ENCODE peak calls at places on chromosomes 16 and 17, in seven cellular contexts. V is thoracic aorta; O is naive thymus-derived CD4-positive, alpha-beta T cell; D is iPS DF 6.9; N is cardiac fibroblast; Q is small intestine; J is fibroblast of mammary gland. U is an unnamed sample.

GRCh38 chr17:48241131-48241591 is 133.6 kb downstream of the SNX11 start:
- DNase-seq in Q (peak), V (no peak), D (no peak), N (peak), O (no peak), J (peak), U (peak)

GRCh38 chr17:17729620-17730249 is 48.5 kb downstream of the RAI1 start:
- DNase-seq in N (no peak), Q (peak), J (no peak), O (peak), V (no peak), D (no peak), U (peak)

GRCh38 chr17:40074175-40074512 is 11.4 kb downstream of the THRA start:
- DNase-seq in N (no peak), Q (no peak), D (no peak), O (no peak), V (no peak), J (no peak), U (no peak)

GRCh38 chr16:12728471-12728870 is 75.2 kb downstream of the CPPED1 start:
- DNase-seq in D (no peak), J (no peak), O (no peak), V (no peak), N (no peak), Q (no peak), U (no peak)

GRCh38 chr16:2239231-2239675 is 3.0 kb downstream of the DNASE1L2 start:
- DNase-seq in N (no peak), O (no peak), J (peak), D (no peak), V (no peak), Q (no peak), U (no peak)

GRCh38 chr16:4633910-4634635 is 9.4 kb downstream of the MGRN1 start:
- DNase-seq in D (no peak), O (no peak), J (no peak), V (no peak), N (no peak), Q (no peak), U (no peak)

GRCh38 chr16:49472598-49472997 is 99.0 kb downstream of the C16orf78 start:
- DNase-seq in N (no peak), J (no peak), Q (no peak), D (no peak), O (no peak), V (no peak), U (no peak)

GRCh38 chr16:19223235-19223847 is 55.3 kb downstream of the SYT17 start:
- DNase-seq in D (peak), V (no peak), N (no peak), O (no peak), Q (peak), J (peak), U (peak)

GRCh38 chr17:35170968-35171771 is 23.0 kb downstream of the SLC35G3 start:
- DNase-seq in D (no peak), V (no peak), N (peak), Q (peak), J (peak), O (peak), U (no peak)

GRCh38 chr16:79776243-79776884 is 175.8 kb upstream of the MAF start:
- DNase-seq in N (peak), D (no peak), O (no peak), J (peak), V (no peak), Q (peak), U (no peak)

GRCh38 chr17:20203021-20203420 is 193.9 kb downstream of the SPECC1 start:
- DNase-seq in N (no peak), O (no peak), V (no peak), Q (no peak), D (no peak), J (no peak), U (no peak)

GRCh38 chr17:55705847-55706246 is 16.8 kb downstream of the TMEM100 start:
- DNase-seq in N (no peak), O (no peak), J (no peak), V (no peak), D (no peak), Q (no peak), U (no peak)

GRCh38 chr16:10947211-10947787 is 2.9 kb downstream of the CLEC16A start:
- DNase-seq in O (no peak), J (no peak), V (no peak), N (no peak), Q (no peak), D (no peak), U (no peak)

GRCh38 chr17:4444782-4445473 is 11.2 kb downstream of the SPNS3 start:
- DNase-seq in J (no peak), V (peak), Q (peak), N (peak), D (no peak), O (no peak), U (no peak)

GRCh38 chr16:2987854-2988253 is 7.6 kb upstream of the PKMYT1 start:
- DNase-seq in V (no peak), J (no peak), D (no peak), N (no peak), Q (no peak), O (no peak), U (no peak)

GRCh38 chr16:87938412-87938949 is 2.2 kb upstream of the CA5A start:
- DNase-seq in D (no peak), V (no peak), O (no peak), Q (no peak), J (no peak), N (no peak), U (no peak)

GRCh38 chr16:85334718-85335583 is 222.7 kb upstream of the CIBAR2 start:
- DNase-seq in J (no peak), Q (peak), O (peak), V (no peak), D (no peak), N (no peak), U (peak)

GRCh38 chr16:1014221-1014620 is 32.7 kb downstream of the SOX8 start:
- DNase-seq in D (no peak), J (no peak), V (no peak), Q (no peak), O (no peak), N (no peak), U (no peak)

GRCh38 chr17:38428643-38429371 is 543 bp downstream of the ARHGAP23 start:
- DNase-seq in O (peak), V (no peak), J (peak), D (no peak), N (peak), Q (no peak), U (no peak)

GRCh38 chr17:29181226-29181625 is 1.0 kb upstream of the MYO18A start:
- DNase-seq in Q (no peak), J (no peak), V (no peak), N (no peak), O (no peak), D (no peak), U (no peak)

GRCh38 chr17:61468263-61468907 is 16.2 kb downstream of the TBX4 start:
- DNase-seq in V (no peak), Q (peak), O (no peak), D (no peak), N (no peak), J (no peak), U (no peak)

GRCh38 chr17:76458580-76459490 is 5.9 kb upstream of the UBE2O start:
- DNase-seq in V (no peak), N (peak), Q (peak), O (no peak), J (peak), D (no peak), U (peak)

GRCh38 chr17:83185023-83186002 is 105.9 kb downstream of the METRNL start:
- DNase-seq in J (no peak), O (no peak), N (no peak), V (no peak), D (no peak), Q (no peak), U (no peak)

GRCh38 chr17:34798581-34798980 is 162.7 kb downstream of the CCT6B start:
- DNase-seq in J (no peak), O (no peak), Q (no peak), V (no peak), N (no peak), D (peak), U (no peak)

GRCh38 chr17:2214047-2214717 is 89.4 kb downstream of the SMG6 start:
- DNase-seq in V (peak), O (no peak), Q (no peak), D (no peak), N (peak), J (peak), U (no peak)

GRCh38 chr17:57461082-57461481 is 204.8 kb downstream of the MSI2 start:
- DNase-seq in Q (no peak), N (no peak), V (no peak), O (no peak), D (no peak), J (peak), U (no peak)

GRCh38 chr16:56371383-56371937 is 53.9 kb downstream of the AMFR start:
- DNase-seq in Q (no peak), N (no peak), J (no peak), D (no peak), V (no peak), O (no peak), U (no peak)

GRCh38 chr17:45837187-45837586 is 7.5 kb upstream of the SPPL2C start:
- DNase-seq in Q (no peak), V (no peak), D (no peak), N (no peak), O (no peak), J (no peak), U (no peak)

GRCh38 chr16:47143329-47143676 is 442 bp downstream of the NETO2 start:
- DNase-seq in J (peak), Q (peak), D (no peak), O (no peak), N (peak), V (no peak), U (peak)

GRCh38 chr17:63774982-63775290 is 966 bp downstream of the DDX42 start:
- DNase-seq in V (no peak), O (peak), D (no peak), N (peak), J (no peak), Q (peak), U (no peak)

GRCh38 chr17:3660311-3660891 is 8.0 kb downstream of the TAX1BP3 start:
- DNase-seq in N (no peak), J (no peak), V (no peak), D (no peak), Q (no peak), O (no peak), U (no peak)

GRCh38 chr17:19720631-19721426 is 4.4 kb upstream of the SLC47A2 start:
- DNase-seq in Q (peak), O (no peak), N (no peak), V (no peak), J (no peak), D (no peak), U (no peak)

GRCh38 chr16:83849434-83849833 is 41.7 kb downstream of the HSBP1 start:
- DNase-seq in J (no peak), Q (no peak), O (no peak), V (no peak), N (no peak), D (no peak), U (no peak)

GRCh38 chr16:81316176-81316496 is 1.4 kb downstream of the GAN start:
- DNase-seq in O (no peak), Q (peak), J (no peak), N (no peak), D (no peak), V (no peak), U (no peak)
- H3K4me3 ChIP-seq in O (peak), Q (no peak), J (peak), N (peak), D (no peak), V (peak), U (peak)

DNA sequence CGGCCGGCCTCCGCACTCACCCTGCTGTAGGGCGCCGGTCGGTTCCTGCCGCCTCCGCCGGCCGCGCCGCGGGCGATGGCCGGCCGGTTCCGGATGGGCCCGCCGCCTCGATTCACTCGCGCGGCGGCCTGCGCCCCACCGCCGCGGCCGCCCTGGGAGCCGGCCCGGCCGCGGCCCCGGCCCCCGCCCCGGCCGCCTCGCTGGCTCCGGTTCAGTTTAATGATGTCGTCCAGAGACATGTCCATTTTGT is 158 bp downstream of the ALYREF start:
- DNase-seq in D (no peak), V (no peak), Q (no peak), O (no peak), N (no peak), J (no peak), U (no peak)
- H3K4me3 ChIP-seq in D (peak), V (peak), Q (peak), O (peak), N (peak), J (peak), U (peak)

GRCh38 chr16:14304891-14305459 is 233.9 kb downstream of the MRTFB start:
- DNase-seq in N (no peak), V (no peak), O (no peak), J (no peak), D (no peak), Q (no peak), U (no peak)

GRCh38 chr16:14307059-14307531 is 236.0 kb downstream of the MRTFB start:
- DNase-seq in O (no peak), J (no peak), V (no peak), Q (no peak), N (no peak), D (no peak), U (no peak)

GRCh38 chr16:14308357-14308723 is 237.2 kb downstream of the MRTFB start:
- DNase-seq in V (no peak), N (no peak), O (no peak), Q (no peak), J (no peak), D (no peak), U (no peak)

GRCh38 chr16:14307623-14308356 is 236.7 kb downstream of the MRTFB start:
- DNase-seq in V (no peak), Q (no peak), O (no peak), J (peak), D (no peak), N (no peak), U (no peak)

DNA sequence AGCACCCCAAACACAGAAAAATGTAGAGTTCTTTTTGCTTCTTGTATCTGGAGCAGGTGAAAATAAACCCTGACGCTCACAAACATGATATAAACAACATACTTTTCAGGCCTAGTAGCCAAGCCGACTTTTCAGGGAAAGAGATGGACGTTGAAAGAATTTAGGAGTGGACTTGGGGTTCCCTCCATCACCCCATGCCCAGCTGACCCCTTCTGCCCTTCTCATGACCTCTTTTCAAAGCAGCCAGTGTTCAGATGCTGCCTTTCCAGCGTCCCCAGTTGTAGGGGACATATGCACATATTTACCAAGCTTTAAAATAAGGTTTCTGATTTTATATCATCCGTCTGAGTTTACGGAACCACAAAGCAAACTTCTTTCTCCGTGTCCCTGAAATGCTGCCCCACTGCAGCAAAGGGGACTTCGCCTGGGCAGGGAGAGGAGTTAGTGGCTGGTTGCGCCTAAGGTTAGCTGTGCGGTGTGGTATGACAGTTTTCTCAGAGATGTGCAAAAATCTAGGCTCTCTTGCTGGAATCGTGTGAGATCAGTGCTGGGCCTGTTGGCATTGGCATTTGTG is 235.5 kb downstream of the MRTFB start:
- DNase-seq in D (no peak), V (no peak), Q (no peak), N (no peak), O (no peak), J (no peak), U (no peak)
- H3K4me3 ChIP-seq in D (no peak), V (peak), Q (no peak), N (no peak), O (no peak), J (no peak), U (no peak)

GRCh38 chr17:81422776-81423697 is 27.8 kb downstream of the BAHCC1 start:
- DNase-seq in V (peak), J (peak), O (no peak), D (no peak), N (peak), Q (no peak), U (no peak)
- H3K4me3 ChIP-seq in V (peak), J (peak), O (no peak), D (no peak), N (peak), Q (no peak), U (no peak)

GRCh38 chr17:53629188-53629587 is 193.5 kb upstream of the KIF2B start:
- DNase-seq in Q (no peak), N (no peak), J (no peak), O (no peak), D (no peak), V (no peak), U (no peak)

GRCh38 chr17:53627511-53627910 is 195.2 kb upstream of the KIF2B start:
- DNase-seq in O (no peak), D (no peak), J (peak), V (no peak), Q (no peak), N (peak), U (no peak)

GRCh38 chr17:53630115-53630514 is 192.6 kb upstream of the KIF2B start:
- DNase-seq in N (no peak), Q (no peak), V (no peak), O (no peak), J (no peak), D (no peak), U (no peak)

GRCh38 chr17:53628011-53628410 is 194.7 kb upstream of the KIF2B start:
- DNase-seq in O (no peak), J (peak), Q (no peak), V (no peak), D (no peak), N (peak), U (no peak)

DNA sequence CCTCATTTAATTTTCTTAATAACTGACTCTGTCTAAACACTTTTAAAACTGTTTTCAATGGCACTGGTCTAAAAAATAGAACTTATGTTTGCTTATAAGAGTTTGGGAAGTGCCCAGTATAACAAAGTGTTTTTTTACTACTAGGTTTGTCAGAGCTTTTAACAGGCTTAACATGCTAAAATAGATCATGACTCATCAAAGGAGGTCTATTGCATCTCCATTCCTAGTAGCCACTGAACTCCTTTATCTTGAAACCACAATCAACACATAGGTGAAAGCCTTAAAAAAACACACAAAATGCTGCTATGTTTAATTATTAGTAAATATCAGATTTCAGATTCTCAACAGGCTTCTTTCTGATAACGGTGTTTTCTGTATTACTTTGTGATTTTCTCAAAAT is 196.4 kb upstream of the KIF2B start:
- DNase-seq in Q (no peak), V (no peak), N (peak), J (peak), O (no peak), D (no peak), U (no peak)
- H3K4me3 ChIP-seq in Q (no peak), V (no peak), N (no peak), J (no peak), O (no peak), D (no peak), U (no peak)

DNA sequence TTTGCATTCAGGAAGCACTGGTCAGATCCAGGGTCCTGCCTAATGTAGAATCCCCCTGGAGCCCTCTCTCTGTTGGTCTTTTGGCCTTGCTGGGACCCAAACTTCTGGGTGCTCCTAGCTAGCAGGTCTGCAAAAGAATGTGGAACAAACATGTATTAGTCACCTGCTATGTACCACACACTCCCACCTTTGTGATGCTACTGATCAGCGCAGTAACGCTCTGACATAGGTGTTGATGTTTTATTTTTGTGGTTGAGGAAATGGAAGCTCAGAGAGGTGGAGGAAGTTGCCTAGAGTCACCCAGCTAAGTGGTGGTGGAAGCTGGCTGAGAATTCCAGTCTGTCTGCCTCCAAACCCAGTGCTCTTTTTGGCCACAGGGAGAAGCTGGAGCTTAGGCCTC is 35.8 kb upstream of the LGALS9 start:
- DNase-seq in O (no peak), Q (no peak), N (no peak), D (no peak), V (no peak), J (no peak), U (no peak)
- H3K4me3 ChIP-seq in O (no peak), Q (no peak), N (no peak), D (no peak), V (no peak), J (no peak), U (no peak)

GRCh38 chr16:52540910-52541309 is 6.0 kb downstream of the TOX3 start:
- DNase-seq in N (no peak), O (no peak), V (no peak), J (no peak), Q (peak), D (no peak), U (no peak)
- H3K4me3 ChIP-seq in N (no peak), O (no peak), V (no peak), J (no peak), Q (no peak), D (no peak), U (no peak)

GRCh38 chr16:21226749-21227148 is 6.8 kb upstream of the ANKS4B start:
- DNase-seq in V (no peak), N (no peak), Q (no peak), J (no peak), D (no peak), O (no peak), U (no peak)

GRCh38 chr16:21223787-21224186 is 9.7 kb upstream of the ANKS4B start:
- DNase-seq in Q (no peak), J (no peak), N (no peak), O (no peak), D (no peak), V (no peak), U (no peak)

GRCh38 chr16:21224800-21225199 is 8.7 kb upstream of the ANKS4B start:
- DNase-seq in J (no peak), D (no peak), O (no peak), Q (no peak), V (no peak), N (no peak), U (no peak)

GRCh38 chr16:21228473-21228872 is 5.0 kb upstream of the ANKS4B start:
- DNase-seq in J (no peak), Q (no peak), O (no peak), D (no peak), N (no peak), V (no peak), U (no peak)

DNA sequence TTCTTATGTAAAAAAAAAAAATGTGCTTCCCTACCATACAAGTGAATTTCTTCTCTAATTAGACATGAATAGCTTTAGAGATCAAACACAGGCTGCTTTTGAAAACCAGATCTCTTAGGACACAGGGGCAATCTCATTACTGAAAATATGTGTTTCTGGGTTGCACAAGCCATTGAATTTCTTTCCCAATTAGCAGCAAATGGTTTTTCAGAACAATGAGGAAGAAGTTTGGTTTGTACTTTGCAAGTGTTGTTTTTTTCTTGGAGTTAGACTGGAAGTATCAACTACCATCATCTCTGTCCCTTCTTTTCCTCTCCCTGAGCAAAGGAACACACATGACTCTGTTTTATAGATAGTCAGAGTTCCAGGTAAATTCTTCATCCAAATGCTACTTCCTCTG is 5.6 kb upstream of the ANKS4B start:
- DNase-seq in D (no peak), N (no peak), V (no peak), J (no peak), O (no peak), Q (no peak), U (no peak)
- H3K4me3 ChIP-seq in D (no peak), N (no peak), V (no peak), J (no peak), O (no peak), Q (no peak), U (no peak)

GRCh38 chr16:68756250-68757051 is 19.4 kb downstream of the CDH1 start:
- DNase-seq in J (no peak), N (peak), V (no peak), Q (peak), O (no peak), D (no peak), U (peak)
- H3K4me3 ChIP-seq in J (no peak), N (no peak), V (no peak), Q (no peak), O (no peak), D (no peak), U (no peak)